ENCODE peak calls at places on chromosome 9, in seven cellular contexts. One of them, this sample, is unnamed.

GRCh38 chr9:73151653-73152382 is at the start of gene ANXA1:
- DNase-seq in transverse colon: no peak
- DNase-seq in adrenal gland: no peak
- DNase-seq in tibial nerve: peak
- DNase-seq in uterus: no peak
- DNase-seq in A549: peak
- DNase-seq in HCT116: peak
- DNase-seq in this sample: no peak

GRCh38 chr9:124343533-124344290 is 71.5 kb downstream of the PSMB7 start:
- DNase-seq in A549: no peak
- DNase-seq in tibial nerve: no peak
- DNase-seq in adrenal gland: no peak
- DNase-seq in HCT116: no peak
- DNase-seq in transverse colon: no peak
- DNase-seq in uterus: no peak
- DNase-seq in this sample: no peak

GRCh38 chr9:22425551-22425950 is 21.1 kb upstream of the DMRTA1 start:
- DNase-seq in adrenal gland: no peak
- DNase-seq in HCT116: no peak
- DNase-seq in transverse colon: no peak
- DNase-seq in uterus: no peak
- DNase-seq in tibial nerve: no peak
- DNase-seq in A549: no peak
- DNase-seq in this sample: no peak

GRCh38 chr9:108297025-108297424 is 558.8 kb downstream of the ACTL7B start:
- DNase-seq in uterus: peak
- DNase-seq in tibial nerve: peak
- DNase-seq in transverse colon: no peak
- DNase-seq in HCT116: no peak
- DNase-seq in adrenal gland: no peak
- DNase-seq in A549: no peak
- DNase-seq in this sample: peak

GRCh38 chr9:91948061-91948422 is 2.0 kb downstream of the ROR2 start:
- DNase-seq in HCT116: no peak
- DNase-seq in adrenal gland: no peak
- DNase-seq in tibial nerve: no peak
- DNase-seq in transverse colon: no peak
- DNase-seq in uterus: no peak
- DNase-seq in A549: no peak
- DNase-seq in this sample: no peak

GRCh38 chr9:94796687-94797086 is 70.2 kb downstream of the AOPEP start:
- DNase-seq in A549: no peak
- DNase-seq in transverse colon: no peak
- DNase-seq in adrenal gland: no peak
- DNase-seq in tibial nerve: no peak
- DNase-seq in uterus: no peak
- DNase-seq in HCT116: no peak
- DNase-seq in this sample: no peak

GRCh38 chr9:97633859-97634485 is 351 bp downstream of the NCBP1 start:
- DNase-seq in uterus: no peak
- DNase-seq in A549: peak
- DNase-seq in adrenal gland: no peak
- DNase-seq in transverse colon: no peak
- DNase-seq in HCT116: no peak
- DNase-seq in tibial nerve: no peak
- DNase-seq in this sample: no peak

GRCh38 chr9:133647148-133647547 is 11.0 kb downstream of the DBH start:
- DNase-seq in tibial nerve: no peak
- DNase-seq in adrenal gland: no peak
- DNase-seq in A549: no peak
- DNase-seq in HCT116: no peak
- DNase-seq in uterus: no peak
- DNase-seq in transverse colon: no peak
- DNase-seq in this sample: no peak

GRCh38 chr9:88803551-88804288 is 187.5 kb upstream of the S1PR3 start:
- DNase-seq in transverse colon: no peak
- DNase-seq in HCT116: no peak
- DNase-seq in uterus: no peak
- DNase-seq in adrenal gland: no peak
- DNase-seq in tibial nerve: no peak
- DNase-seq in A549: no peak
- DNase-seq in this sample: no peak

GRCh38 chr9:73050062-73050814 is 97.4 kb upstream of the ALDH1A1 start:
- DNase-seq in A549: peak
- DNase-seq in adrenal gland: no peak
- DNase-seq in HCT116: no peak
- DNase-seq in uterus: no peak
- DNase-seq in tibial nerve: no peak
- DNase-seq in transverse colon: no peak
- DNase-seq in this sample: no peak

GRCh38 chr9:22005083-22005699 is 3.9 kb downstream of the CDKN2B start:
- DNase-seq in uterus: no peak
- DNase-seq in adrenal gland: no peak
- DNase-seq in tibial nerve: no peak
- DNase-seq in A549: no peak
- DNase-seq in HCT116: no peak
- DNase-seq in transverse colon: no peak
- DNase-seq in this sample: no peak

GRCh38 chr9:33297455-33297854 is 7.1 kb downstream of the NFX1 start:
- DNase-seq in transverse colon: peak
- DNase-seq in A549: no peak
- DNase-seq in HCT116: no peak
- DNase-seq in tibial nerve: peak
- DNase-seq in adrenal gland: peak
- DNase-seq in uterus: no peak
- DNase-seq in this sample: peak

GRCh38 chr9:101092922-101093321 is 64.4 kb downstream of the PLPPR1 start:
- DNase-seq in transverse colon: no peak
- DNase-seq in A549: no peak
- DNase-seq in tibial nerve: no peak
- DNase-seq in adrenal gland: no peak
- DNase-seq in uterus: no peak
- DNase-seq in HCT116: no peak
- DNase-seq in this sample: no peak

GRCh38 chr9:89168901-89169813 is 9.5 kb downstream of the SHC3 start:
- DNase-seq in uterus: no peak
- DNase-seq in adrenal gland: no peak
- DNase-seq in tibial nerve: no peak
- DNase-seq in transverse colon: no peak
- DNase-seq in HCT116: no peak
- DNase-seq in A549: no peak
- DNase-seq in this sample: no peak

GRCh38 chr9:2722715-2723114 is 5.4 kb downstream of the KCNV2 start:
- DNase-seq in A549: no peak
- DNase-seq in tibial nerve: no peak
- DNase-seq in adrenal gland: no peak
- DNase-seq in uterus: no peak
- DNase-seq in HCT116: no peak
- DNase-seq in transverse colon: no peak
- DNase-seq in this sample: no peak

GRCh38 chr9:81833563-81834345 is 94.5 kb upstream of the SPATA31D4 start:
- DNase-seq in tibial nerve: no peak
- DNase-seq in adrenal gland: peak
- DNase-seq in transverse colon: no peak
- DNase-seq in uterus: no peak
- DNase-seq in HCT116: no peak
- DNase-seq in A549: no peak
- DNase-seq in this sample: no peak

GRCh38 chr9:132647806-132648205 is 22.0 kb downstream of the DDX31 start:
- DNase-seq in transverse colon: no peak
- DNase-seq in uterus: no peak
- DNase-seq in A549: no peak
- DNase-seq in HCT116: no peak
- DNase-seq in adrenal gland: no peak
- DNase-seq in tibial nerve: no peak
- DNase-seq in this sample: no peak

GRCh38 chr9:69542942-69543704 is 129.0 kb downstream of the APBA1 start:
- DNase-seq in uterus: no peak
- DNase-seq in adrenal gland: no peak
- DNase-seq in A549: no peak
- DNase-seq in transverse colon: no peak
- DNase-seq in tibial nerve: no peak
- DNase-seq in HCT116: no peak
- DNase-seq in this sample: peak

GRCh38 chr9:19493174-19493811 is 84.5 kb downstream of the ACER2 start:
- DNase-seq in uterus: peak
- DNase-seq in adrenal gland: peak
- DNase-seq in A549: peak
- DNase-seq in transverse colon: peak
- DNase-seq in tibial nerve: peak
- DNase-seq in HCT116: peak
- DNase-seq in this sample: peak

GRCh38 chr9:96169488-96169887 is 132.5 kb downstream of the HSD17B3 start:
- DNase-seq in uterus: no peak
- DNase-seq in adrenal gland: peak
- DNase-seq in tibial nerve: peak
- DNase-seq in A549: peak
- DNase-seq in transverse colon: peak
- DNase-seq in HCT116: no peak
- DNase-seq in this sample: peak
- H3K27ac ChIP-seq in uterus: peak
- H3K27ac ChIP-seq in adrenal gland: peak
- H3K27ac ChIP-seq in tibial nerve: peak
- H3K27ac ChIP-seq in A549: peak
- H3K27ac ChIP-seq in transverse colon: peak
- H3K27ac ChIP-seq in HCT116: no peak
- H3K27ac ChIP-seq in this sample: no peak

DNA sequence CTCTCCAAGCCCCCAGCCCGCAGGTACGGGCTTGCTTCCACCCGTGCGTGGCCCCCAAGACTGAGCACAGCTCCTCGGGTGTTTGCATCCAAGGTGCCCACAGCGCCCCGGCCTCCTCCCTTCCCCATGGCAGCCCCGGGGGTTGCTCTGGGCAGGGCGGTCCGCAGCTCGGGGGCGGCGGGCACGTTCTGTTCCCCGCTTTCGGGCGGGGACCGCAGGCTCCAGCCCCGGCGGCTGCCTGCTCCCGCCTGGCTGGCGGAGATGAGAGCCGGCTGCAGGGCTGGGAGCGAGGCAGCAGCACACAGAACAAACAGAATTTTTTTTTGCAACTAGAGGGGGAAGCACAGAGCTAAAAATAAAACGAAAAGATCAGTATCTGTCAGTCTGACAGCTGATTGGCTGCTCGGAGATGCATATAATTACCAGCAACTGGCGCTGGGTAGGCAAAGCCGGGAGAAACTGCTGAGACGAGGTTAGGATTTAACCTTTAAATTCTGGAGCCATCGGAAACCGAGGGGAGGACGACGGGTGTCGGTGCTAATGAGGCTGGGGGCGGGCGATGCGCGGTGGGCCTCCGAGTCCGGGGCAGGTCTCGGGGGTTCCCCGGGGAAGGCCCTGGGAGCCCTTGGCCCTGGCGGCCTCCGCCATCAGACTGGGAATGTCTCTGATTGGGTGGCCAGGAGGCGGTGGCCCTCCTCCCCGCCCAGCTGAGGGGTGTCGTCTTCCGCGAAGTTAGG is 142.7 kb upstream of the IER5L start:
- DNase-seq in adrenal gland: peak
- DNase-seq in A549: no peak
- DNase-seq in HCT116: no peak
- DNase-seq in transverse colon: peak
- DNase-seq in uterus: peak
- DNase-seq in tibial nerve: peak
- DNase-seq in this sample: peak
- TF ChIP-seq POLR2A in adrenal gland: peak
- TF ChIP-seq POLR2A in A549: no peak
- TF ChIP-seq POLR2A in HCT116: no peak
- TF ChIP-seq POLR2A in transverse colon: peak
- TF ChIP-seq POLR2A in uterus: peak
- TF ChIP-seq POLR2A in tibial nerve: peak
- TF ChIP-seq POLR2A in this sample: no peak

GRCh38 chr9:107227696-107228258 is 55.3 kb upstream of the RAD23B start:
- DNase-seq in HCT116: no peak
- DNase-seq in adrenal gland: no peak
- DNase-seq in A549: no peak
- DNase-seq in transverse colon: no peak
- DNase-seq in uterus: no peak
- DNase-seq in tibial nerve: no peak
- DNase-seq in this sample: no peak
- H3K27ac ChIP-seq in HCT116: no peak
- H3K27ac ChIP-seq in adrenal gland: no peak
- H3K27ac ChIP-seq in A549: no peak
- H3K27ac ChIP-seq in transverse colon: peak
- H3K27ac ChIP-seq in uterus: no peak
- H3K27ac ChIP-seq in tibial nerve: no peak
- H3K27ac ChIP-seq in this sample: no peak

GRCh38 chr9:34723141-34723540 is 13.2 kb upstream of the CCL21 start:
- DNase-seq in uterus: no peak
- DNase-seq in A549: no peak
- DNase-seq in transverse colon: no peak
- DNase-seq in HCT116: no peak
- DNase-seq in tibial nerve: no peak
- DNase-seq in adrenal gland: no peak
- DNase-seq in this sample: no peak

GRCh38 chr9:34717996-34718614 is 8.2 kb upstream of the CCL21 start:
- DNase-seq in HCT116: no peak
- DNase-seq in transverse colon: no peak
- DNase-seq in uterus: no peak
- DNase-seq in adrenal gland: no peak
- DNase-seq in tibial nerve: no peak
- DNase-seq in A549: no peak
- DNase-seq in this sample: no peak

GRCh38 chr9:34716711-34717110 is 6.8 kb upstream of the CCL21 start:
- DNase-seq in uterus: no peak
- DNase-seq in tibial nerve: no peak
- DNase-seq in transverse colon: no peak
- DNase-seq in HCT116: no peak
- DNase-seq in adrenal gland: no peak
- DNase-seq in A549: no peak
- DNase-seq in this sample: no peak

GRCh38 chr9:34715639-34716215 is 5.8 kb upstream of the CCL21 start:
- DNase-seq in HCT116: no peak
- DNase-seq in A549: no peak
- DNase-seq in transverse colon: no peak
- DNase-seq in tibial nerve: no peak
- DNase-seq in adrenal gland: no peak
- DNase-seq in uterus: no peak
- DNase-seq in this sample: no peak

DNA sequence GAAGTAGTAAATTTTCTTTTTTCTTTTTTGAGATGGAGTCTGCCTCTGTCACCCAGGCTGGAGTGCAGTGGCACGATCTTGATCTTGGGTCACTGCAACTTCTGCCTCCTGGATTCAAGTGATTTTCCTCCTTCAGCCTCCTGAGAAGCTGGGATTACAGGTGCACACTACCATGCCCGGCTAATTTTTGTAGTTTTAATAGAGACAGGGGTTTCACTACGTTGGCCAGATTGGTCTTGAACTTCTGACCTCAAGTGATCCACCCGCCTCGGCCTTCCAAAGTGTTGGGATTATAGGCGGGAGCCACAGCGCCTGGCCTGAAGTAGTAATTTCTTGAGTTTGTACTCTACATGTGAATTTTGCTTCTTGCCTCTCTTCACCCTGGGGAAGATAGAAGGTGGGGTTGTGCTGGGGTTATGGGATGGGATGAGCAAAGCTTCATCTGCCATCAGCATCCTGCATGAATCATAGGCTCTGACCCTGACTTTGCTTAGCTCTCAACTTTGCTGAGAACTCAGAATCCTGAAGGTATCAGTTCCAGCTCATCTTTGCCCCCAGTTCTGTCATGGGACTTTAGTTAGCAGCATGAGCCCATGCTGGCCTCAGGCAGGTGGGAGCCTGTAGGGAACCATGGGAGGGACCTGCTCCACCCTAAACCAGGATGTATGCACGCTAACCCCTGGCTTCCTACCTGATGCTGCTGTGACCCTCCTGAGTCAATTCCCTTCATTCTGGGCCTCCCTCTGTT is 9.3 kb upstream of the CCL21 start:
- DNase-seq in uterus: no peak
- DNase-seq in A549: no peak
- DNase-seq in tibial nerve: no peak
- DNase-seq in HCT116: no peak
- DNase-seq in adrenal gland: no peak
- DNase-seq in transverse colon: no peak
- DNase-seq in this sample: no peak
- TF ChIP-seq POLR2A in uterus: no peak
- TF ChIP-seq POLR2A in A549: no peak
- TF ChIP-seq POLR2A in tibial nerve: no peak
- TF ChIP-seq POLR2A in HCT116: no peak
- TF ChIP-seq POLR2A in adrenal gland: no peak
- TF ChIP-seq POLR2A in transverse colon: no peak
- TF ChIP-seq POLR2A in this sample: no peak

This sample was measured in heart left ventricle.